ENCODE peak calls at places on chromosomes 6 and 20, in eight cellular contexts. Q, B, G, Z, N, S, M and V are unnamed samples.
A peak's percentile ranks its signal among the peaks of the same experiment; 100 is the strongest.

GRCh38 chr6:44704240-44705150 is 317.0 kb downstream of the CDC5L start:
- DNase-seq in Q (no peak), B (no peak), G (no peak), Z (no peak), N (no peak), S (no peak), M (no peak), V (no peak)

GRCh38 chr6:159151266-159151855 is 17.8 kb upstream of the FNDC1 start:
- DNase-seq in Q (peak; percentile 50), B (no peak), G (peak; percentile 54), Z (no peak), N (peak; percentile 59), S (peak; percentile 34), M (peak; percentile 5), V (peak; percentile 21)

GRCh38 chr6:43842231-43842794 is 72.3 kb downstream of the VEGFA start:
- DNase-seq in Q (peak; percentile 59), B (no peak), G (no peak), Z (no peak), N (no peak), S (no peak), M (no peak), V (no peak)

GRCh38 chr20:46549188-46549967 is 1.1 kb downstream of the OCSTAMP start:
- DNase-seq in Q (no peak), B (no peak), G (no peak), Z (no peak), N (no peak), S (no peak), M (no peak), V (no peak)

GRCh38 chr6:22248513-22249308 is 48.1 kb downstream of the PRL start:
- DNase-seq in Q (peak; percentile 89), B (no peak), G (no peak), Z (no peak), N (no peak), S (peak; percentile 6), M (no peak), V (no peak)

GRCh38 chr6:30732237-30732943 is 10.1 kb downstream of the FLOT1 start:
- DNase-seq in Q (no peak), B (no peak), G (no peak), Z (no peak), N (no peak), S (no peak), M (no peak), V (no peak)

GRCh38 chr20:21303872-21304586 is 898 bp downstream of the XRN2 start:
- DNase-seq in Q (no peak), B (no peak), G (no peak), Z (no peak), N (no peak), S (no peak), M (peak; percentile 77), V (no peak)

GRCh38 chr6:132194529-132194928 is 206.7 kb downstream of the MOXD1 start:
- DNase-seq in Q (no peak), B (no peak), G (no peak), Z (no peak), N (no peak), S (no peak), M (no peak), V (no peak)

GRCh38 chr6:47414517-47415167 is 62.9 kb upstream of the CD2AP start:
- DNase-seq in Q (peak; percentile 44), B (no peak), G (peak; percentile 15), Z (no peak), N (no peak), S (peak; percentile 33), M (no peak), V (no peak)

GRCh38 chr6:31037169-31037568 is 26.9 kb downstream of the MUC22 start:
- DNase-seq in Q (no peak), B (no peak), G (no peak), Z (no peak), N (no peak), S (no peak), M (no peak), V (no peak)

GRCh38 chr20:51178153-51178552 is 155.2 kb upstream of the KCNG1 start:
- DNase-seq in Q (no peak), B (no peak), G (no peak), Z (no peak), N (no peak), S (no peak), M (no peak), V (no peak)

GRCh38 chr6:169933839-169934698 is 182.6 kb downstream of the ERMARD start:
- DNase-seq in Q (no peak), B (peak; percentile 75), G (no peak), Z (no peak), N (no peak), S (no peak), M (no peak), V (no peak)

GRCh38 chr6:83062225-83062624 is 3.4 kb downstream of the UBE3D start:
- DNase-seq in Q (peak; percentile 63), B (no peak), G (peak; percentile 34), Z (no peak), N (no peak), S (no peak), M (no peak), V (no peak)